ENCODE peak calls at places on chromosomes 6 and 20, in four cellular contexts. One of them, this sample, is unnamed.
A peak's percentile ranks its signal among the peaks of the same experiment; 100 is the strongest.

GRCh38 chr6:659716-660581 is 3.0 kb upstream of the HUS1B start:
- DNase-seq in mucosa of descending colon: no peak
- DNase-seq in NCI-H774: no peak
- DNase-seq in cardiac septum: no peak
- DNase-seq in this sample: no peak

GRCh38 chr6:20542927-20543602 is 8.8 kb downstream of the CDKAL1 start:
- DNase-seq in mucosa of descending colon: no peak
- DNase-seq in NCI-H774: peak; percentile 89
- DNase-seq in cardiac septum: no peak
- DNase-seq in this sample: no peak

GRCh38 chr20:33443006-33443511 is 504 bp downstream of the SNTA1 start:
- DNase-seq in NCI-H774: no peak
- DNase-seq in cardiac septum: no peak
- DNase-seq in mucosa of descending colon: no peak
- DNase-seq in this sample: peak; percentile 88

GRCh38 chr6:28474441-28475219 is 31.3 kb upstream of the ZSCAN23 start:
- DNase-seq in NCI-H774: peak; percentile 67
- DNase-seq in mucosa of descending colon: no peak
- DNase-seq in cardiac septum: no peak
- DNase-seq in this sample: no peak

GRCh38 chr6:33599413-33599911 is 19.4 kb upstream of the BAK1 start:
- DNase-seq in NCI-H774: peak; percentile 24
- DNase-seq in mucosa of descending colon: peak; percentile 44
- DNase-seq in cardiac septum: peak; percentile 47
- DNase-seq in this sample: no peak

GRCh38 chr6:95216560-95216959 is 360.8 kb upstream of the MANEA start:
- DNase-seq in mucosa of descending colon: no peak
- DNase-seq in cardiac septum: no peak
- DNase-seq in NCI-H774: no peak
- DNase-seq in this sample: no peak

GRCh38 chr6:144294016-144294415 is 8.9 kb downstream of the UTRN start:
- DNase-seq in mucosa of descending colon: no peak
- DNase-seq in NCI-H774: no peak
- DNase-seq in cardiac septum: no peak
- DNase-seq in this sample: no peak

GRCh38 chr20:46984391-46984790 is 89.7 kb downstream of the EYA2 start:
- DNase-seq in cardiac septum: no peak
- DNase-seq in NCI-H774: no peak
- DNase-seq in mucosa of descending colon: no peak
- DNase-seq in this sample: no peak

GRCh38 chr6:26327450-26328264 is 37.3 kb upstream of the BTN3A2 start:
- DNase-seq in cardiac septum: no peak
- DNase-seq in mucosa of descending colon: no peak
- DNase-seq in NCI-H774: no peak
- DNase-seq in this sample: no peak

GRCh38 chr6:46821348-46821992 is 28.3 kb downstream of the MEP1A start:
- DNase-seq in cardiac septum: no peak
- DNase-seq in NCI-H774: no peak
- DNase-seq in mucosa of descending colon: no peak
- DNase-seq in this sample: no peak

GRCh38 chr6:85966859-85967258 is 324.2 kb upstream of the SYNCRIP start:
- DNase-seq in NCI-H774: no peak
- DNase-seq in mucosa of descending colon: no peak
- DNase-seq in cardiac septum: no peak
- DNase-seq in this sample: no peak

GRCh38 chr6:28597217-28597835 is 71.6 kb downstream of the GPX5 start:
- DNase-seq in mucosa of descending colon: no peak
- DNase-seq in cardiac septum: no peak
- DNase-seq in NCI-H774: peak; percentile 76
- DNase-seq in this sample: no peak

GRCh38 chr6:168277274-168277669 is 42.3 kb downstream of the DACT2 start:
- DNase-seq in cardiac septum: no peak
- DNase-seq in mucosa of descending colon: no peak
- DNase-seq in NCI-H774: peak; percentile 13
- DNase-seq in this sample: peak; percentile 68

GRCh38 chr6:55985309-55985708 is 109.9 kb upstream of the BMP5 start:
- DNase-seq in mucosa of descending colon: no peak
- DNase-seq in NCI-H774: no peak
- DNase-seq in cardiac septum: no peak
- DNase-seq in this sample: no peak

GRCh38 chr6:169101981-169102380 is 151.7 kb downstream of the THBS2 start:
- DNase-seq in cardiac septum: no peak
- DNase-seq in NCI-H774: no peak
- DNase-seq in mucosa of descending colon: no peak
- DNase-seq in this sample: no peak

GRCh38 chr6:41733707-41734665 is 1.4 kb downstream of the TFEB start:
- DNase-seq in NCI-H774: peak; percentile 83
- DNase-seq in mucosa of descending colon: peak; percentile 83
- DNase-seq in cardiac septum: peak; percentile 88
- DNase-seq in this sample: peak; percentile 98

GRCh38 chr6:170048615-170049256 is 242.1 kb downstream of the DLL1 start:
- DNase-seq in cardiac septum: peak; percentile 76
- DNase-seq in mucosa of descending colon: peak; percentile 62
- DNase-seq in NCI-H774: no peak
- DNase-seq in this sample: peak; percentile 85

GRCh38 chr20:17654649-17655285 is 27.3 kb downstream of the RRBP1 start:
- DNase-seq in NCI-H774: no peak
- DNase-seq in cardiac septum: peak; percentile 68
- DNase-seq in mucosa of descending colon: no peak
- DNase-seq in this sample: peak; percentile 49

GRCh38 chr6:57305754-57306153 is 11.7 kb upstream of the PRIM2 start:
- DNase-seq in cardiac septum: no peak
- DNase-seq in mucosa of descending colon: no peak
- DNase-seq in NCI-H774: no peak
- DNase-seq in this sample: no peak

GRCh38 chr6:39897699-39898098 is 36.6 kb downstream of the MOCS1 start:
- DNase-seq in cardiac septum: no peak
- DNase-seq in NCI-H774: no peak
- DNase-seq in mucosa of descending colon: no peak
- DNase-seq in this sample: no peak

GRCh38 chr20:31718952-31719643 is 3.6 kb downstream of the BCL2L1 start:
- DNase-seq in cardiac septum: peak; percentile 63
- DNase-seq in NCI-H774: no peak
- DNase-seq in mucosa of descending colon: no peak
- DNase-seq in this sample: no peak

GRCh38 chr6:155177369-155177961 is 86.3 kb upstream of the CLDN20 start:
- DNase-seq in mucosa of descending colon: no peak
- DNase-seq in NCI-H774: peak; percentile 55
- DNase-seq in cardiac septum: no peak
- DNase-seq in this sample: no peak

GRCh38 chr6:169035381-169036280 is 218.0 kb downstream of the THBS2 start:
- DNase-seq in cardiac septum: no peak
- DNase-seq in mucosa of descending colon: no peak
- DNase-seq in NCI-H774: no peak
- DNase-seq in this sample: no peak

GRCh38 chr6:836276-836853 is 143.4 kb upstream of the EXOC2 start:
- DNase-seq in cardiac septum: no peak
- DNase-seq in mucosa of descending colon: no peak
- DNase-seq in NCI-H774: no peak
- DNase-seq in this sample: no peak